ENCODE peak calls at places on chromosomes 7 and 10, in six cellular contexts. D is germinal center, V is lung, H is astrocyte of the spinal cord, K is left ventricle myocardium inferior, A is ureter. B is an unnamed sample.

GRCh38 chr7:81415181-81415580 is 354.7 kb downstream of the HGF start:
- DNase-seq in D (no peak), K (no peak), A (no peak), V (no peak), H (peak; percentile 50), B (no peak)

GRCh38 chr7:101542527-101543241 is 86.4 kb downstream of the MYL10 start:
- DNase-seq in D (peak; percentile 57), V (peak; percentile 70), A (peak; percentile 73), K (peak; percentile 56), H (peak; percentile 30), B (peak; percentile 87)

GRCh38 chr10:102621418-102622325 is 22.6 kb upstream of the TRIM8 start:
- DNase-seq in H (peak; percentile 38), K (no peak), V (no peak), D (no peak), A (no peak), B (no peak)

GRCh38 chr10:71998119-71998839 is 34.1 kb downstream of the CHST3 start:
- DNase-seq in A (no peak), D (no peak), H (no peak), V (no peak), K (peak; percentile 76), B (no peak)

GRCh38 chr10:58017719-58018367 is 249.9 kb downstream of the IPMK start:
- DNase-seq in D (no peak), K (no peak), A (no peak), H (peak; percentile 96), V (no peak), B (no peak)

GRCh38 chr7:149732111-149732561 is 41.3 kb downstream of the ZNF467 start:
- DNase-seq in V (no peak), H (no peak), D (no peak), K (peak; percentile 64), A (no peak), B (no peak)

GRCh38 chr10:5447071-5447470 is 34.7 kb downstream of the NET1 start:
- DNase-seq in D (no peak), K (no peak), V (no peak), A (no peak), H (no peak), B (no peak)

GRCh38 chr7:87151701-87152111 is 547 bp upstream of the DMTF1 start:
- DNase-seq in A (no peak), H (no peak), K (no peak), V (no peak), D (no peak), B (no peak)